ENCODE peak calls at places on chromosome 1, in seven cellular contexts. Z, C, P, Y, I, L and R are unnamed samples.

GRCh38 chr1:116434849-116435248 is 61.8 kb downstream of the ATP1A1 start:
- DNase-seq in Y (no peak), P (no peak), Z (no peak), C (no peak), L (no peak), I (no peak), R (no peak)

GRCh38 chr1:44775930-44776748 is 799 bp downstream of the RPS8 start:
- DNase-seq in L (no peak), C (no peak), I (no peak), Z (peak), Y (no peak), P (no peak), R (peak)

GRCh38 chr1:25198731-25199231 is 33.5 kb downstream of the SYF2 start:
- DNase-seq in C (peak), I (no peak), P (no peak), L (no peak), Z (peak), Y (no peak), R (peak)

GRCh38 chr1:41794031-41794430 is 124.7 kb downstream of the HIVEP3 start:
- DNase-seq in I (no peak), Y (no peak), P (no peak), Z (no peak), L (no peak), C (no peak), R (no peak)

GRCh38 chr1:11059166-11059989 is 440 bp downstream of the SRM start:
- DNase-seq in I (peak), Y (no peak), L (no peak), P (no peak), Z (no peak), C (no peak), R (peak)

GRCh38 chr1:40612345-40612831 is 53.1 kb downstream of the RIMS3 start:
- DNase-seq in Y (peak), L (peak), C (peak), I (peak), P (peak), Z (peak), R (peak)

GRCh38 chr1:44723496-44724407 is 7.2 kb downstream of the RNU5D-1 start:
- DNase-seq in I (no peak), C (no peak), L (no peak), Z (no peak), P (no peak), Y (peak), R (peak)

GRCh38 chr1:181149326-181150000 is 61.0 kb downstream of the IER5 start:
- DNase-seq in I (no peak), Y (no peak), L (no peak), P (peak), C (peak), Z (no peak), R (peak)

GRCh38 chr1:97560714-97561113 is 360.1 kb downstream of the DPYD start:
- DNase-seq in L (no peak), I (no peak), P (no peak), Z (no peak), C (no peak), Y (no peak), R (no peak)
- TF ChIP-seq POLR2A in L (no peak), I (no peak), P (no peak), Z (no peak), C (no peak), Y (no peak), R (no peak)

GRCh38 chr1:21333824-21334213 is 43.6 kb upstream of the ECE1 start:
- DNase-seq in C (no peak), L (no peak), I (no peak), Z (no peak), Y (no peak), P (no peak), R (no peak)

GRCh38 chr1:21334214-21335087 is 44.2 kb upstream of the ECE1 start:
- DNase-seq in L (peak), Z (peak), Y (peak), C (peak), I (peak), P (peak), R (peak)

GRCh38 chr1:21335750-21336168 is 45.5 kb upstream of the ECE1 start:
- DNase-seq in I (no peak), Z (no peak), C (no peak), L (no peak), Y (no peak), P (peak), R (no peak)

GRCh38 chr1:21337010-21337437 is 46.8 kb upstream of the ECE1 start:
- DNase-seq in Y (no peak), L (no peak), C (no peak), I (no peak), P (peak), Z (no peak), R (no peak)

DNA sequence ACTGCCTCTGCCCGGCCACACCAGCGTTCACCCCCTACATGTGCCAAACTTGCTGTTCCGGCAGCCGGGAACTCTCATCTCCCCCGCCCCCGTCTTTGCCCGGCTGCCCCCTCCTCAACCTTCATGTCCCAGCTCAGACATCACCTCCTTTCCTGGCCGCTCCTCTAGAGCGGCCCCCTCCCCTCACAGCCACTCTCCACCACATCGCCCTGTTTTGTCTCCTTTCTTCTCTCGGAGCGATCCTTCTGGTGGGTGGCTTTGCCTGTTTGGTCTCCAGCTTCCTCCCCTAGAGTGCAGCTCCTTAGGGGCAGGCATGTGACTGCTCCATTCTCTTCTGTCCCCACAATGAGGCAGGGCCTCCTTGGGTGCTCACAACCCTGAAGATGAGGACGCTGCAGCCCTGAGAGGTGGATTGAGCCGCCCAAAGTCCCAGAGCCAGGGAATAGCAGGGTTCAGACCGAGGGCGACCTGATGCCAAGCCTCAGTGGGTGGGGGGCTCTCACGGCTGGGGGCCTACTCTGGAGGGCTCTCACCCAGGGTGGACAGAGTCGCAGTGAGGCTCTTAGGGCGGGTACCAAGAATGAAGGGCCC is 44.9 kb upstream of the ECE1 start:
- DNase-seq in C (no peak), I (no peak), Y (no peak), Z (no peak), L (no peak), P (peak), R (no peak)
- TF ChIP-seq CTCF in C (no peak), I (no peak), Y (no peak), Z (no peak), L (no peak), P (no peak), R (no peak)

DNA sequence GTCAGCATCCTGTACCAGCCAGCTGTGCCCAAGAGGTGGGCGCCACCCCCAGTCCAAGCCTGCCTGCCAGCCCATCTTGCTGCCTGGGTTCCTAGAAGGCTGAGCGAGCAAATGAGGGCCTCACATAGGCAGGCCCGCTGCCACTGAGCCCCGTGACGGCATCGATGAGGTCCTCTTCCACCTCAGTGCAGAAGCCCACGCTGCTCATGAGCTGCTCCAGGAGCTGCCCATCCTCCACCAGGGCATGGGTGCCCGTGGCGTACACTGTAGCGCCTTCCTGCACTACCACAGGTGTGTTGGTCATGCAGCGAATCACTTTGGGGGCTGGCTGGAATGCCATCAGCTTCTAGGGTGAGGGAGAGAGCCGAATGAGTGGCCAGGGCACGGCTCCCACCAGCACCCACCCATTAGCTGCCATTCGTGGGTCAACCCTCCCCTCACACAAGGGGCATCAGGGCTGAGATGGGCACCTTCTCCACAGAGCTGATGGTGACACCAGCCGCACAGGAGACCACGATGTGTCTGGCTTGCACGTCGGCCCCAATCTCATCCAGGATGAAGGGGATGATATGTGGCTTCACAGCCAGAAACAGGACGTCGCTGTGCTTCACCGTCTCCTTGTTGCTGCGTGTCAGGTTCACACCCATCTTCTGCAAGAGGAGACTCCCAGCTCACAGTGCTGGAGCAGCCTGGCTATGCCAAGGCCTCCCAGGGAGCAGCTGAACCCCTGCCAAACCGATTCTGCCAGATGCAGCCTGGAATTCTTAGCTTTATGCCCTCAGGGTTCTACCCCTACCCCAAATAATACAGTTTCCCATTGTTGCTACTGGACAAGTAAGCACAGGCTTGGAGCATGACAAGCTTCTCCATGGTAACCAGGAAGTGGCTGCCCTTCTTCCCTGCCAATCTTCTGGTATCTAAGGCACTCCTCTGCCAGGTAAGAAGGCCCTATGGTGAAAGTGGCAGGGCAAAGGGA is 2.0 kb downstream of the PYCR2 start:
- DNase-seq in Y (no peak), Z (no peak), C (no peak), I (no peak), L (no peak), P (peak), R (no peak)
- H3K4me3 ChIP-seq in Y (no peak), Z (no peak), C (peak), I (no peak), L (no peak), P (no peak), R (no peak)

DNA sequence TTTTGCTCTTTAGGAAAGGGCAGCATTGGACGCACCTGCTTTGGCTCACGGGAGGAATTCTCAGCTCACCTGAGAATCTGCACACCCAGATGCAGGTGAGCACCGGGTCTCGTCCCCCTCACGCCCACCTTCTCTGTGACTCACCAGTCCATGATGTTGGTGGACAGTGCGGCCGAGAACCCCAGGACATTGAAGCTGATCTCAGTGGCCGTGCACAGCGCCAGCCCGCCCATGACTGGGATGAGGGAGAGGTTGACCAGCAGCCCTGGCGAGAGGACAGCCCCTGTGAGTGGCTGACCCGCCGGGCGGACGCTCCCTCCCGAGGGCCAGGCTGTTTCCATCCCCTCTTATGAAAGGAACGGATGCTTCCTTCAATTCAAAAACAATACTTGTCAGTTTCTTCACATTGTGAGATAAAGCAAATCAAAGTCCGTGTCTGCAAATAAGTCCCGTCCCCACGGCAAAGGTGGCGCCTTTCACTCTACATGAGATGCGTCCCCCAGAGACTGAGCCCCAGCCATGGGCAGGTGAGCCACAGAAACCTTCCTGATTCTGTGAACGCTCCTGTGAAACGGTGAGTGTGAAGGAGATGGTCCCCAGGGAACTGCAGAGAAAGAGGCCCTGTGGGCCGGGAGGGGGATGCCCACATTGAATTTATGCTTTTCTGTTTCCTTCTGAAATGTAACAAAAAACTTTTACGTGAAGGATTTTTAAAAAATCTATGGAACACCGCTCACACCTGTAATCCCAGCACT is 12.7 kb upstream of the CDK11B start:
- DNase-seq in P (no peak), I (no peak), Y (no peak), L (no peak), Z (no peak), C (peak), R (no peak)
- TF ChIP-seq POLR2A in P (no peak), I (no peak), Y (no peak), L (no peak), Z (no peak), C (no peak), R (no peak)

GRCh38 chr1:33893147-33893830 is 29.4 kb downstream of the HMGB4 start:
- DNase-seq in P (peak), I (no peak), L (peak), Z (no peak), C (no peak), Y (peak), R (no peak)
- TF ChIP-seq CTCF in P (no peak), I (no peak), L (no peak), Z (no peak), C (no peak), Y (no peak), R (no peak)

GRCh38 chr1:226987179-226987536 is 47.1 kb downstream of the COQ8A start:
- DNase-seq in I (no peak), C (no peak), L (no peak), P (peak), Y (no peak), Z (peak), R (no peak)

GRCh38 chr1:226990133-226990716 is 50.1 kb downstream of the COQ8A start:
- DNase-seq in L (no peak), C (no peak), P (no peak), Y (no peak), Z (peak), I (no peak), R (no peak)

GRCh38 chr1:226988337-226988672 is 48.2 kb downstream of the COQ8A start:
- DNase-seq in I (no peak), L (no peak), C (peak), P (peak), Y (no peak), Z (peak), R (no peak)

GRCh38 chr1:226987623-226988336 is 47.7 kb downstream of the COQ8A start:
- DNase-seq in P (peak), I (no peak), C (no peak), Z (peak), L (no peak), Y (no peak), R (no peak)

DNA sequence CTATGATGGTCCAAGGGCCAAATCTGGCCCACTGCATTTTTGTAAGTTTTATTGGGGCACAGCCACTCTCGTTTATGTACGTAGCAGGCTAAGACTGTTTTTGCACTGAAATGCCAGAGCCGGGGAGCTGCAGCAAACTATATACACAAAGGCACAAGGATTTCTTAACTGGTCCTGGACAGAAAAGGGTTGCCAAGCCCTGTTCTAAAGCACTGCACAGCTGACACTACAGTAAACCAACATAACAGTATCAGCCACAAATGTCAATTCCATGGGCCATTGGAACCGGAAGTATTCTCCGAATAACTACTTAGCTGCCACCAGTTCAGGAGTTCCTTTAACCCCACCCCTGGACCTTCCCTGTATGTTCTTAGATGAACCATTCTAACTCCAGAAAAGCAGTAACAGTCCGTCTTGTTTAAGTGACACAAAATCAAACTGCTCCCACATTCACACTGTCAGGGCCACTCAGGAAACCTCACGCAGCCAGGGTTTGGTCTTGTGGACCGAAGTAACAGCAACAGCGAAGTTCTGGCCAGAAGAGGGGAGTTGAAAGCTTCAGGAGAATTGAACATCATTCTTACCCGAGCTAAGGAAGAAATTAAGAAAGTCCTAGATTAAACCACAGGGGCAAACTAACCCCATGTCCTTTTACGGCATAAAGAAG is 49.1 kb downstream of the COQ8A start:
- DNase-seq in Z (peak), P (no peak), I (no peak), Y (no peak), L (no peak), C (no peak), R (no peak)
- H3K4me3 ChIP-seq in Z (no peak), P (no peak), I (no peak), Y (no peak), L (no peak), C (no peak), R (no peak)

DNA sequence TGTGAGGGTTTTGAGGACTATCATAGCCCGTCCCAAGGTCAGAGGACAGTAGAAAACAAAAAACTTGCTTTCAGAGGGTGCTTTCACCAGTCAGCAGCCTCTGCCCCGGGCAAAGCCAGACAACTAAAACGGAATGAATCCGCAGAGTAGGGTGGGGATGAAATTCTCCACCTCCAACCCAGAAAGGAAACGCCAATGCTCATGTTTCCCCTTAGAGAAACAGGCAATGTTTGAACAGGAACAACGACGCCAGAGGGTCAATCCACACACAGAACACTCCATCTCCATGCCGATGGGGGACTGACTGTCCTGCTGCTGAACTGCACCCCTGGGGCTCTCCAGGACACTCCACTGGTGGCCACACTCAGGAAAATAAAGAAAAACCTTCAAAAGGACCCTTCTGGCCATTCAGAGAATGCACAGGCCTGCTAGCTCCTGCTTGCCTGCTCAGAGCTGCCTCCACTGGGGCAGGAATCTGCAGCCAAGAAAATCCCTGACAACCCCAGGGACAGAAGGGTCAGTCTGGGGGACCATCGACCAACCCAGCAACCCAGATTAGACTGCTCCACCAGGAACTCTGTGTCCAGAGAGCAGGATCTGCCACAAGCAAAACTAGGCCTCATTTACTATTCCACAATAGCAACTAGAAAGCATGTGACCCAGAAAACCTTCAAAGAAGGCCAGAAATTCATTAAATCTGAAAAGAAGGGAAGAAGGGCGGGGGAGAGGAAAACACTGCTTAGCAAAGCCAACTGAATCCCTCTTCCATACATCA is 116.0 kb downstream of the TOMM20 start:
- DNase-seq in L (no peak), P (no peak), Y (no peak), C (no peak), Z (no peak), I (no peak), R (no peak)
- TF ChIP-seq POLR2A in L (peak), P (no peak), Y (no peak), C (no peak), Z (no peak), I (no peak), R (no peak)

GRCh38 chr1:192445849-192446489 is 129.2 kb downstream of the RGS21 start:
- DNase-seq in L (peak), I (peak), C (peak), Z (no peak), P (no peak), Y (peak), R (peak)
- TF ChIP-seq CTCF in L (peak), I (peak), C (peak), Z (peak), P (peak), Y (peak), R (peak)

GRCh38 chr1:13585996-13586395 is 2.4 kb downstream of the PDPN start:
- DNase-seq in P (no peak), I (no peak), Y (no peak), Z (no peak), C (no peak), L (no peak), R (no peak)
- H3K4me3 ChIP-seq in P (no peak), I (peak), Y (peak), Z (no peak), C (no peak), L (no peak), R (no peak)